ENCODE peak calls at places on chromosomes 6 and 20, in seven cellular contexts. M, Q, G, I, T, V and K are unnamed samples.

GRCh38 chr6:139282684-139283083 is 9.1 kb downstream of the TXLNB start:
- DNase-seq in T (no peak), G (peak; percentile 3), Q (no peak), V (no peak), I (no peak), M (no peak), K (no peak)

GRCh38 chr6:159099311-159099710 is 54.5 kb upstream of the TAGAP start:
- DNase-seq in M (no peak), I (no peak), G (no peak), T (no peak), V (no peak), Q (no peak), K (no peak)

GRCh38 chr20:51318058-51318960 is 224.2 kb downstream of the NFATC2 start:
- DNase-seq in I (no peak), M (peak; percentile 53), V (no peak), G (peak; percentile 62), Q (no peak), T (no peak), K (no peak)

GRCh38 chr6:90350689-90351554 is 54.3 kb upstream of the BACH2 start:
- DNase-seq in V (no peak), T (no peak), M (peak; percentile 24), G (no peak), Q (no peak), I (no peak), K (peak; percentile 32)

GRCh38 chr6:36314221-36315014 is 22.3 kb downstream of the BNIP5 start:
- DNase-seq in Q (no peak), T (no peak), V (no peak), I (no peak), M (no peak), G (no peak), K (no peak)

GRCh38 chr20:53943522-53944291 is 126.7 kb downstream of the BCAS1 start:
- DNase-seq in M (peak; percentile 31), G (peak; percentile 66), Q (no peak), V (no peak), T (no peak), I (no peak), K (no peak)

GRCh38 chr6:93165850-93166249 is 253.5 kb downstream of the EPHA7 start:
- DNase-seq in V (no peak), I (no peak), T (no peak), G (no peak), Q (no peak), M (no peak), K (no peak)

GRCh38 chr6:117206951-117207687 is 58.2 kb upstream of the VGLL2 start:
- DNase-seq in I (no peak), Q (no peak), V (no peak), G (no peak), T (no peak), M (no peak), K (no peak)

GRCh38 chr6:36623547-36624459 is 29.6 kb downstream of the SRSF3 start:
- DNase-seq in G (peak; percentile 86), Q (peak; percentile 94), M (peak; percentile 90), T (peak; percentile 91), I (peak; percentile 90), V (peak; percentile 94), K (peak; percentile 86)

GRCh38 chr6:43947860-43948259 is 177.8 kb downstream of the VEGFA start:
- DNase-seq in V (no peak), T (no peak), G (no peak), Q (no peak), M (no peak), I (no peak), K (no peak)

GRCh38 chr6:82711105-82711829 is 347.6 kb downstream of the TPBG start:
- DNase-seq in V (no peak), Q (no peak), T (no peak), I (no peak), G (no peak), M (no peak), K (no peak)

GRCh38 chr20:38270869-38271608 is 10.5 kb upstream of the KIAA1755 start:
- DNase-seq in V (peak; percentile 92), G (peak; percentile 97), I (peak; percentile 73), T (peak; percentile 67), Q (peak; percentile 89), M (no peak), K (no peak)

GRCh38 chr6:89977808-89978748 is 83.8 kb downstream of the GJA10 start:
- DNase-seq in M (no peak), G (peak; percentile 16), I (peak; percentile 63), T (no peak), V (no peak), Q (no peak), K (no peak)

GRCh38 chr20:55353206-55353605 is 652.1 kb downstream of the CBLN4 start:
- DNase-seq in Q (no peak), G (no peak), I (no peak), M (no peak), T (no peak), V (no peak), K (no peak)

GRCh38 chr6:156777577-156777865 is 343 bp downstream of the ARID1B start:
- DNase-seq in G (no peak), T (no peak), I (no peak), M (no peak), Q (no peak), V (no peak), K (no peak)

GRCh38 chr6:132499757-132500156 is 13.2 kb downstream of the STX7 start:
- DNase-seq in V (no peak), I (no peak), T (no peak), G (no peak), M (no peak), Q (no peak), K (no peak)

GRCh38 chr6:132495604-132496079 is 17.3 kb downstream of the STX7 start:
- DNase-seq in Q (no peak), I (no peak), V (no peak), G (no peak), M (no peak), T (no peak), K (no peak)

GRCh38 chr6:132494954-132495353 is 18.0 kb downstream of the STX7 start:
- DNase-seq in Q (no peak), T (no peak), I (no peak), G (no peak), M (no peak), V (no peak), K (no peak)

GRCh38 chr6:132496519-132497180 is 16.3 kb downstream of the STX7 start:
- DNase-seq in T (no peak), Q (no peak), M (no peak), V (no peak), I (no peak), G (no peak), K (no peak)

GRCh38 chr6:132498638-132499037 is 14.3 kb downstream of the STX7 start:
- DNase-seq in G (no peak), V (no peak), M (no peak), T (no peak), Q (no peak), I (no peak), K (no peak)
- H3K4me3 ChIP-seq in G (no peak overlapping the region), V (no peak overlapping the region), M (no peak overlapping the region), T (no peak overlapping the region), Q (no peak overlapping the region), I (no peak overlapping the region), K (no peak overlapping the region)

DNA sequence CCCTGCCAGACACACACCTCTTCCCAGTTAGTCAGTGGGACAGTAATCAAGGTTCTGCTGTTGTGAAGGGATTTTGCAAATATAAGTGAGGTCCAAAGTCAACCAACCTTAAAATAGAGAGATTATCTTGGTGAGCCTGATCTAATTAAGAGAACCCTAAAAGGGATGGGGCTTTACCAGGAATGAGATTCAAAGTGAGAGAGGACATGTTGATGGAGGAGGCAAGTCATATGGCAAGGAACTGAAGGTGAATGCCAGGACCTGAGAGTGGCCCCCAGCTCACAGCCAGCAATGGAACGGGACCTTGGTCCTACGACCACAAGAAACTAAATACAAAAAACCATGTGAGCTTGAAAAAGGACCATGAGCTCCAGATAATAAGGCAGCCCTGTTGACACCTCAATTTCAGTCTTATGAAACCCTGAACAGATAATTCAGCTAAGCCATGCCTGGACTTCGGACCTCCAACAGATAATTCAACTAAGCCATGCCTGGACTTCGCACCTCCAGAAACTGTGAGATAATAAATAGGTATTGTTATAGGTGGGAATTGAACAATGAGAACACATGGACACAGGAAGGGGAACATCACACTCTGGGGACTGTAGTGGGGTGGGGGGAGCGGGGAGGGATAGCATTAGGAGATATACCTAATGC is 253.4 kb downstream of the GMPR start:
- DNase-seq in T (no peak), I (no peak), V (no peak), G (no peak), Q (no peak), M (no peak), K (no peak)
- H3K4me3 ChIP-seq in T (no peak overlapping the region), I (no peak overlapping the region), V (no peak overlapping the region), G (no peak overlapping the region), Q (no peak overlapping the region), M (no peak overlapping the region), K (no peak overlapping the region)

DNA sequence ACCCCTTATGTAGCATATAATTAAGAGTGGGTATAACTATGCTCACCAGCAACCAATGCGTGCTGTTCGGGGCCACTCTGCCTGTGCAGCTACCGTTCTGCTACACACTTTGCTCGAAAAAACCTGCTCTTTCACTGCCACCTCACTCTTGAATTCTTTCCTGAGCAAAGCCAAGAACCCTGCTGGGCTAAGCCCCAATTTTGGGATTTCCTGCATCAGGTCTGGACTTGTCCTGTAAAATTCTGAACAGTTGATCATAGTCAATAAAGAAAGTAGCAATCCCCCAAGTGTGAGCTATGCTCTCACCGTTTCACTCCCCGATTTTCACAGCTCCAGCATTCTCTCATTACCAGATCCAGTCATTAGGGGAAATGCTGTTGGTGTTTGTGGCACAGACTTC is 122.1 kb downstream of the WDR27 start:
- DNase-seq in M (no peak), Q (no peak), I (no peak), V (no peak), T (no peak), G (no peak), K (no peak)
- H3K4me3 ChIP-seq in M (no peak overlapping the region), Q (no peak overlapping the region), I (no peak overlapping the region), V (no peak overlapping the region), T (no peak overlapping the region), G (no peak overlapping the region), K (no peak overlapping the region)

GRCh38 chr6:153059311-153059710 is 56.8 kb upstream of the MTRF1L start:
- DNase-seq in I (no peak), T (no peak), Q (no peak), M (no peak), G (peak; percentile 51), V (no peak), K (no peak)

GRCh38 chr6:153058909-153059308 is 56.4 kb upstream of the MTRF1L start:
- DNase-seq in I (no peak), Q (no peak), T (no peak), G (peak; percentile 26), M (no peak), V (no peak), K (no peak)

GRCh38 chr6:153059757-153060156 is 57.2 kb upstream of the MTRF1L start:
- DNase-seq in M (no peak), G (no peak), Q (no peak), T (no peak), I (no peak), V (no peak), K (no peak)

GRCh38 chr6:153058291-153058690 is 55.8 kb upstream of the MTRF1L start:
- DNase-seq in Q (no peak), T (no peak), I (no peak), V (no peak), G (peak; percentile 47), M (no peak), K (no peak)

DNA sequence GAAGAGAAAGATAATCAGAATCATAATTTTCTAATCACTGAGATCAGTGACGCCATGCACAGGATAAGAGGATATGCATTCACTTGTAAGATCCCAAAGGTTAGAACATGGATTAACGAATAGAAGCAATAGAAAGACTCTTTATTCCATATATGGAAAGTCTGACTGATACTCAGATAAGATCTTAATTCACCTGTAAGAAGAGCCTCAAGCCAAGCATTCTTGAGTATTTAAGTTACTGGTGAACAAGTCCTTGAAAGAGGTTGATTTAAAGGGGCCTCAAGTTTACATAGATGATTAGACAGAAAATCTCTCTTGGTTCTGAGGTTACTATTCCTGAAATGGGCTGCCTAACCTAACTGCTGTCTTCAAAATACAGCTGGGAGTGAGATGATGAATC is 53.8 kb upstream of the MTRF1L start:
- DNase-seq in I (no peak), V (no peak), Q (no peak), M (no peak), G (no peak), T (no peak), K (no peak)
- H3K4me3 ChIP-seq in I (no peak overlapping the region), V (no peak overlapping the region), Q (no peak overlapping the region), M (no peak overlapping the region), G (no peak overlapping the region), T (no peak overlapping the region), K (no peak overlapping the region)